ENCODE peak calls at places on chromosomes 1 and 21, in five cellular contexts. One of them, this sample, is unnamed.

GRCh38 chr1:11384170-11384554 is 94.8 kb upstream of the DISP3 start:
- DNase-seq in NCI-H774: no peak
- DNase-seq in endothelial cell: no peak
- DNase-seq in neural crest cell: no peak
- DNase-seq in tibial artery: no peak
- DNase-seq in this sample: no peak

GRCh38 chr1:52032785-52033131 is 852 bp downstream of the KTI12 start:
- DNase-seq in NCI-H774: no peak
- DNase-seq in neural crest cell: peak
- DNase-seq in endothelial cell: peak
- DNase-seq in tibial artery: peak
- DNase-seq in this sample: peak

GRCh38 chr1:21149862-21150432 is 26.8 kb downstream of the EIF4G3 start:
- DNase-seq in NCI-H774: no peak
- DNase-seq in endothelial cell: peak
- DNase-seq in tibial artery: no peak
- DNase-seq in neural crest cell: peak
- DNase-seq in this sample: no peak

GRCh38 chr1:71785470-71785869 is 496.9 kb downstream of the NEGR1 start:
- DNase-seq in endothelial cell: no peak
- DNase-seq in NCI-H774: no peak
- DNase-seq in neural crest cell: no peak
- DNase-seq in tibial artery: no peak
- DNase-seq in this sample: no peak

GRCh38 chr1:200279810-200280411 is 129.9 kb downstream of the ZNF281 start:
- DNase-seq in neural crest cell: peak
- DNase-seq in NCI-H774: peak
- DNase-seq in endothelial cell: peak
- DNase-seq in tibial artery: no peak
- DNase-seq in this sample: peak

GRCh38 chr1:230066036-230066435 is 1.0 kb upstream of the GALNT2 start:
- DNase-seq in neural crest cell: no peak
- DNase-seq in tibial artery: no peak
- DNase-seq in endothelial cell: no peak
- DNase-seq in NCI-H774: no peak
- DNase-seq in this sample: no peak

GRCh38 chr1:164660415-164661174 is 101.6 kb downstream of the PBX1 start:
- DNase-seq in neural crest cell: no peak
- DNase-seq in NCI-H774: no peak
- DNase-seq in tibial artery: no peak
- DNase-seq in endothelial cell: no peak
- DNase-seq in this sample: no peak

GRCh38 chr1:181662606-181663005 is 179.3 kb downstream of the CACNA1E start:
- DNase-seq in neural crest cell: no peak
- DNase-seq in endothelial cell: no peak
- DNase-seq in tibial artery: no peak
- DNase-seq in NCI-H774: no peak
- DNase-seq in this sample: no peak

GRCh38 chr1:114668784-114669561 is 876 bp downstream of the DENND2C start:
- DNase-seq in tibial artery: no peak
- DNase-seq in NCI-H774: no peak
- DNase-seq in endothelial cell: no peak
- DNase-seq in neural crest cell: no peak
- DNase-seq in this sample: no peak

GRCh38 chr1:17437260-17438175 is 2.0 kb downstream of the RCC2 start:
- DNase-seq in NCI-H774: peak
- DNase-seq in neural crest cell: peak
- DNase-seq in endothelial cell: peak
- DNase-seq in tibial artery: peak
- DNase-seq in this sample: no peak

GRCh38 chr21:31476551-31477120 is 132.6 kb upstream of the TIAM1 start:
- DNase-seq in tibial artery: no peak
- DNase-seq in neural crest cell: no peak
- DNase-seq in NCI-H774: no peak
- DNase-seq in endothelial cell: no peak
- DNase-seq in this sample: no peak

GRCh38 chr21:36554411-36555157 is 74.7 kb upstream of the CLDN14 start:
- DNase-seq in endothelial cell: no peak
- DNase-seq in neural crest cell: no peak
- DNase-seq in NCI-H774: no peak
- DNase-seq in tibial artery: peak
- DNase-seq in this sample: no peak

GRCh38 chr1:31745071-31745897 is 18.9 kb downstream of the ADGRB2 start:
- DNase-seq in endothelial cell: peak
- DNase-seq in neural crest cell: peak
- DNase-seq in NCI-H774: peak
- DNase-seq in tibial artery: peak
- DNase-seq in this sample: peak

GRCh38 chr1:62687421-62687902 is 724 bp downstream of the DOCK7 start:
- DNase-seq in endothelial cell: no peak
- DNase-seq in neural crest cell: peak
- DNase-seq in tibial artery: no peak
- DNase-seq in NCI-H774: peak
- DNase-seq in this sample: no peak

GRCh38 chr1:183812686-183813569 is 8.0 kb downstream of the RGL1 start:
- DNase-seq in tibial artery: no peak
- DNase-seq in neural crest cell: no peak
- DNase-seq in endothelial cell: no peak
- DNase-seq in NCI-H774: no peak
- DNase-seq in this sample: peak

GRCh38 chr1:18855573-18855972 is 3.9 kb downstream of the TAS1R2 start:
- DNase-seq in tibial artery: no peak
- DNase-seq in neural crest cell: no peak
- DNase-seq in endothelial cell: no peak
- DNase-seq in NCI-H774: no peak
- DNase-seq in this sample: no peak

GRCh38 chr1:184223216-184223615 is 163.6 kb upstream of the C1orf21 start:
- DNase-seq in endothelial cell: no peak
- DNase-seq in neural crest cell: no peak
- DNase-seq in NCI-H774: peak
- DNase-seq in tibial artery: no peak
- DNase-seq in this sample: no peak

GRCh38 chr1:32448773-32449456 is 16.0 kb upstream of the ZBTB8B start:
- DNase-seq in neural crest cell: peak
- DNase-seq in endothelial cell: peak
- DNase-seq in tibial artery: peak
- DNase-seq in NCI-H774: peak
- DNase-seq in this sample: peak

GRCh38 chr1:70072239-70072751 is 133.1 kb downstream of the LRRC40 start:
- DNase-seq in neural crest cell: no peak
- DNase-seq in tibial artery: no peak
- DNase-seq in NCI-H774: peak
- DNase-seq in endothelial cell: no peak
- DNase-seq in this sample: no peak

GRCh38 chr21:36188081-36188681 is 31.6 kb downstream of the DOP1B start:
- DNase-seq in tibial artery: no peak
- DNase-seq in endothelial cell: no peak
- DNase-seq in neural crest cell: no peak
- DNase-seq in NCI-H774: peak
- DNase-seq in this sample: peak